ENCODE peak calls at places on chromosomes 6 and 20, in seven cellular contexts. One of them, this sample, is unnamed.

GRCh38 chr6:158865769-158866168 is 46.6 kb upstream of the EZR start:
- DNase-seq in tibial artery: no peak
- DNase-seq in right atrium auricular region: no peak
- DNase-seq in psoas muscle: no peak
- DNase-seq in HL-60: no peak
- DNase-seq in adrenal gland: no peak
- DNase-seq in CD8-positive, alpha-beta T cell: no peak
- DNase-seq in this sample: no peak

GRCh38 chr6:15628499-15629131 is 34.2 kb downstream of the DTNBP1 start:
- DNase-seq in adrenal gland: no peak
- DNase-seq in right atrium auricular region: no peak
- DNase-seq in tibial artery: no peak
- DNase-seq in HL-60: no peak
- DNase-seq in CD8-positive, alpha-beta T cell: no peak
- DNase-seq in psoas muscle: no peak
- DNase-seq in this sample: no peak

GRCh38 chr6:36336779-36337194 is at the start of gene BNIP5:
- DNase-seq in right atrium auricular region: no peak
- DNase-seq in HL-60: no peak
- DNase-seq in psoas muscle: no peak
- DNase-seq in CD8-positive, alpha-beta T cell: no peak
- DNase-seq in tibial artery: no peak
- DNase-seq in adrenal gland: no peak
- DNase-seq in this sample: peak

GRCh38 chr6:18121580-18122127 is 823 bp downstream of the NHLRC1 start:
- DNase-seq in HL-60: no peak
- DNase-seq in tibial artery: no peak
- DNase-seq in adrenal gland: no peak
- DNase-seq in psoas muscle: no peak
- DNase-seq in right atrium auricular region: no peak
- DNase-seq in CD8-positive, alpha-beta T cell: peak
- DNase-seq in this sample: no peak

GRCh38 chr6:142207265-142207877 is 60.3 kb downstream of the VTA1 start:
- DNase-seq in psoas muscle: no peak
- DNase-seq in tibial artery: peak
- DNase-seq in adrenal gland: peak
- DNase-seq in right atrium auricular region: no peak
- DNase-seq in CD8-positive, alpha-beta T cell: peak
- DNase-seq in HL-60: peak
- DNase-seq in this sample: peak

GRCh38 chr6:141531040-141531439 is 601.7 kb upstream of the GJE1 start:
- DNase-seq in right atrium auricular region: no peak
- DNase-seq in HL-60: no peak
- DNase-seq in CD8-positive, alpha-beta T cell: no peak
- DNase-seq in adrenal gland: no peak
- DNase-seq in psoas muscle: no peak
- DNase-seq in tibial artery: no peak
- DNase-seq in this sample: no peak

GRCh38 chr6:10389739-10390494 is 25.0 kb downstream of the TFAP2A start:
- DNase-seq in right atrium auricular region: no peak
- DNase-seq in HL-60: no peak
- DNase-seq in tibial artery: no peak
- DNase-seq in CD8-positive, alpha-beta T cell: no peak
- DNase-seq in psoas muscle: no peak
- DNase-seq in adrenal gland: no peak
- DNase-seq in this sample: no peak

GRCh38 chr20:33232486-33233072 is 3.2 kb upstream of the BPIFA1 start:
- DNase-seq in adrenal gland: no peak
- DNase-seq in CD8-positive, alpha-beta T cell: no peak
- DNase-seq in tibial artery: no peak
- DNase-seq in psoas muscle: no peak
- DNase-seq in right atrium auricular region: no peak
- DNase-seq in HL-60: no peak
- DNase-seq in this sample: no peak

GRCh38 chr6:157760589-157761330 is 62.3 kb upstream of the SNX9 start:
- DNase-seq in tibial artery: no peak
- DNase-seq in right atrium auricular region: peak
- DNase-seq in CD8-positive, alpha-beta T cell: no peak
- DNase-seq in psoas muscle: no peak
- DNase-seq in adrenal gland: no peak
- DNase-seq in HL-60: no peak
- DNase-seq in this sample: no peak

GRCh38 chr6:6004147-6004995 is 2.4 kb downstream of the NRN1 start:
- DNase-seq in HL-60: no peak
- DNase-seq in right atrium auricular region: no peak
- DNase-seq in tibial artery: no peak
- DNase-seq in adrenal gland: no peak
- DNase-seq in psoas muscle: no peak
- DNase-seq in CD8-positive, alpha-beta T cell: no peak
- DNase-seq in this sample: no peak

GRCh38 chr6:131062245-131063027 is 609 bp downstream of the EPB41L2 start:
- DNase-seq in HL-60: no peak
- DNase-seq in right atrium auricular region: no peak
- DNase-seq in psoas muscle: peak
- DNase-seq in adrenal gland: peak
- DNase-seq in CD8-positive, alpha-beta T cell: no peak
- DNase-seq in tibial artery: no peak
- DNase-seq in this sample: peak

GRCh38 chr20:47535088-47535487 is 33.4 kb downstream of the NCOA3 start:
- DNase-seq in right atrium auricular region: no peak
- DNase-seq in psoas muscle: no peak
- DNase-seq in adrenal gland: no peak
- DNase-seq in CD8-positive, alpha-beta T cell: no peak
- DNase-seq in tibial artery: no peak
- DNase-seq in HL-60: no peak
- DNase-seq in this sample: no peak

GRCh38 chr6:148548065-148548748 is 198.6 kb upstream of the UST start:
- DNase-seq in right atrium auricular region: no peak
- DNase-seq in psoas muscle: no peak
- DNase-seq in CD8-positive, alpha-beta T cell: no peak
- DNase-seq in adrenal gland: peak
- DNase-seq in tibial artery: no peak
- DNase-seq in HL-60: no peak
- DNase-seq in this sample: no peak

GRCh38 chr6:56713285-56713684 is 70.6 kb upstream of the DST start:
- DNase-seq in adrenal gland: peak
- DNase-seq in CD8-positive, alpha-beta T cell: no peak
- DNase-seq in right atrium auricular region: peak
- DNase-seq in psoas muscle: peak
- DNase-seq in HL-60: no peak
- DNase-seq in tibial artery: peak
- DNase-seq in this sample: no peak

GRCh38 chr6:162055365-162055764 is 672.2 kb downstream of the PRKN start:
- DNase-seq in HL-60: no peak
- DNase-seq in psoas muscle: no peak
- DNase-seq in right atrium auricular region: no peak
- DNase-seq in adrenal gland: no peak
- DNase-seq in CD8-positive, alpha-beta T cell: no peak
- DNase-seq in tibial artery: no peak
- DNase-seq in this sample: no peak

GRCh38 chr6:113496157-113496556 is 361.0 kb upstream of the MARCKS start:
- DNase-seq in adrenal gland: peak
- DNase-seq in CD8-positive, alpha-beta T cell: no peak
- DNase-seq in psoas muscle: no peak
- DNase-seq in right atrium auricular region: no peak
- DNase-seq in HL-60: no peak
- DNase-seq in tibial artery: no peak
- DNase-seq in this sample: no peak

GRCh38 chr6:134727068-134727467 is 222.8 kb downstream of the ALDH8A1 start:
- DNase-seq in HL-60: no peak
- DNase-seq in tibial artery: no peak
- DNase-seq in right atrium auricular region: no peak
- DNase-seq in psoas muscle: no peak
- DNase-seq in CD8-positive, alpha-beta T cell: no peak
- DNase-seq in adrenal gland: no peak
- DNase-seq in this sample: no peak

GRCh38 chr20:61287583-61287982 is 35.5 kb downstream of the CDH4 start:
- DNase-seq in CD8-positive, alpha-beta T cell: no peak
- DNase-seq in psoas muscle: no peak
- DNase-seq in adrenal gland: no peak
- DNase-seq in tibial artery: no peak
- DNase-seq in HL-60: no peak
- DNase-seq in right atrium auricular region: no peak
- DNase-seq in this sample: no peak

GRCh38 chr6:81138236-81138635 is 614.2 kb downstream of the TENT5A start:
- DNase-seq in CD8-positive, alpha-beta T cell: no peak
- DNase-seq in HL-60: no peak
- DNase-seq in psoas muscle: no peak
- DNase-seq in tibial artery: no peak
- DNase-seq in right atrium auricular region: no peak
- DNase-seq in adrenal gland: no peak
- DNase-seq in this sample: no peak

GRCh38 chr20:59800309-59800708 is 133.1 kb downstream of the SYCP2 start:
- DNase-seq in right atrium auricular region: no peak
- DNase-seq in adrenal gland: no peak
- DNase-seq in HL-60: no peak
- DNase-seq in CD8-positive, alpha-beta T cell: no peak
- DNase-seq in psoas muscle: no peak
- DNase-seq in tibial artery: no peak
- DNase-seq in this sample: no peak

GRCh38 chr6:150720774-150721233 is 121.1 kb downstream of the PLEKHG1 start:
- DNase-seq in right atrium auricular region: no peak
- DNase-seq in HL-60: no peak
- DNase-seq in adrenal gland: no peak
- DNase-seq in CD8-positive, alpha-beta T cell: no peak
- DNase-seq in psoas muscle: no peak
- DNase-seq in tibial artery: no peak
- DNase-seq in this sample: no peak

GRCh38 chr6:72861935-72862432 is 240.1 kb downstream of the KCNQ5 start:
- DNase-seq in adrenal gland: no peak
- DNase-seq in right atrium auricular region: no peak
- DNase-seq in HL-60: peak
- DNase-seq in psoas muscle: peak
- DNase-seq in CD8-positive, alpha-beta T cell: no peak
- DNase-seq in tibial artery: peak
- DNase-seq in this sample: no peak
- H3K4me3 ChIP-seq in adrenal gland: no peak
- H3K4me3 ChIP-seq in right atrium auricular region: no peak
- H3K4me3 ChIP-seq in HL-60: no peak
- H3K4me3 ChIP-seq in psoas muscle: no peak
- H3K4me3 ChIP-seq in CD8-positive, alpha-beta T cell: no peak
- H3K4me3 ChIP-seq in tibial artery: peak
- H3K4me3 ChIP-seq in this sample: no peak

DNA sequence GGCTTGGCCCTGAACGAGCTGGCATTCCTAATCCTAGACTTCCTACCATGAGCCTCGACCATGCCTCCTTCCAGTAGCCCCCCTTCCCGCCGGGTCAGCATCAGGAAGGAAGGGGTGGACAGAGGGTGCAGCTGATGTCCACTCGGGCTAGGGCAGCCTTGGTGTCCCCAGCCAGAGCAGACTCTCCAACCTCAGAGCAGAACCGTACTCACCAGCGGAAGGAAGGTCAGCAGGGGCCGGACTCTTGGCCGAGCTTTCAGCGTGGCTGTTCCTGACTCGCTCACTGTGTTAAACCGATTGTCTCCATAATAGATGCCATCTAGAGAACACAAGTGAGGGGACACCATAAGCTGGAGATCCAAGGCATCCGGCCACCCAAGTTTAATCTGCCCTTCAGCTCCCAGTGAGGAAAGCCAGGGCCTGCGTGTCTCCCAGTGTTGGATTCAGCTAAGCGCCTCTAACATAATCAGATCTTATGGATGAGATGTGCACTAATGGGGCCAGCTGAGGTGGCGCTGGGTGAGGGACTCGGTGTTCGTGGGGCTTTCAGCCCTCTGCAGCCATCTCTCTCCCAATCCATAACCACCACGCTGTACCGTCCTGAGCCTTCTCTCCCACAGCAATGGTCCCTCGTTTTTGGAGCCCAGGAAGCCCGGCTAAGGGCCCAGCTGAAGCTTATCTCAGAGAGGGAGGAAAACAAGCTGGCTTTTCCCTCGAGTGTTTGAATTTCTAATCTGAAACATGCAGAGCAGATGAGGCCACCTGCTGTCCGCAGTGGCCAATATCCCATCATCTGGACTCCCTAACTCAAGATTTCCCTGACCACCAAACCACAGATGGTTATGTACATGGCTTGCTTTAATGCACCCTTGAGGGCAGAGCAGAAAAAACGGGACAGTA is 13.7 kb downstream of the C6orf132 start:
- DNase-seq in psoas muscle: no peak
- DNase-seq in right atrium auricular region: no peak
- DNase-seq in HL-60: no peak
- DNase-seq in CD8-positive, alpha-beta T cell: no peak
- DNase-seq in adrenal gland: no peak
- DNase-seq in tibial artery: no peak
- DNase-seq in this sample: no peak
- TF ChIP-seq CTCF in psoas muscle: no peak
- TF ChIP-seq CTCF in right atrium auricular region: peak
- TF ChIP-seq CTCF in HL-60: no peak
- TF ChIP-seq CTCF in CD8-positive, alpha-beta T cell: no peak
- TF ChIP-seq CTCF in adrenal gland: no peak
- TF ChIP-seq CTCF in tibial artery: no peak
- TF ChIP-seq CTCF in this sample: no peak

DNA sequence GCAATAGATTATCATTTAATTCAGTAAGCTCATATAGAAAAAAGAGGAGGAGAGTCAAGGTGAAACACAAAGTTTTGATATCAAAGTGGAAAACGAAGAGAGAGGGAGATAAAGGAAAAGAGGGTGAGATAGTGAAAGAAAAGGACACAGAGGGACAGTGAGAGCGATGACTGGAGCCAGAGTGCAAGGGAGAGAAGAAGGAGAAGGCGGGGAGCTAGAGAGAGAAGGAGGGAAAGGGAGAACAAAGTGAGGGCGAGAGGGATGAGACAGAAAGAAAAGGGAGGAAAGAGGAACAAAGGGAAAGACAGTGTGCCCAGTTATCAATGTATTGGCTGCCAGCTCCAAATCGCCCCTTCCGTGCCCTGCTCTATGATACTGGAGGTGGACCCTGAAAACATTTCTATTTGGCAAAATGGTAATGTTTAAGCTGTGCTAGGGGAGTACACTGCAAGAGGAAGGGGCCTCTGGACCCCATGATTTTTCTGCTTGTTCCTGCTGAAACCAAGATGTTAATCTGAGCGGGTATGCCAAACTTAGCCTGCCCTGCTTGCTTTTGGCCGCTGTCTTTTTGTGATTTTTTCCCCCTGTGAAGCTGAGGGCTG is 27.8 kb downstream of the GPX5 start:
- DNase-seq in right atrium auricular region: no peak
- DNase-seq in tibial artery: no peak
- DNase-seq in HL-60: no peak
- DNase-seq in psoas muscle: no peak
- DNase-seq in adrenal gland: no peak
- DNase-seq in CD8-positive, alpha-beta T cell: no peak
- DNase-seq in this sample: no peak
- H3K4me3 ChIP-seq in right atrium auricular region: peak
- H3K4me3 ChIP-seq in tibial artery: no peak
- H3K4me3 ChIP-seq in HL-60: no peak
- H3K4me3 ChIP-seq in psoas muscle: no peak
- H3K4me3 ChIP-seq in adrenal gland: no peak
- H3K4me3 ChIP-seq in CD8-positive, alpha-beta T cell: no peak
- H3K4me3 ChIP-seq in this sample: no peak

DNA sequence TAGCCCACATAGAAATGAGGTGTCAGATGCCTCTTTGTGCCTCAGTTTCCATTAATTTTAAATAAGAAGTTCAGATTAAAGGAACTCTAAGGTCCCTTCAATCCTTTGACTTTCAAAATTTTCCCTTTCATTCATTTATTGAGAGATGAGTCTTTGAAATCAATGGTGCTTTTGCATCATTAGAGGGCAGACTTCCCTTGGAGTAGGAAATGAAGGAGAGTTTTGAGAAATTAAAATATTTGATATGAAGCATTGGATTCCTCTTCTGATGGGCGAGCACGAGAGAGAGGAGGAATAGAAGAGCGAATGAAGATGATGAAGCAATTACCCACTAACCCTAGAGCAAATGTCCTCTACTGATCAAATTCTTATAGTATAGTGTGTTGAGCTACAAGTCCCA is 105.7 kb downstream of the EDN1 start:
- DNase-seq in tibial artery: no peak
- DNase-seq in psoas muscle: no peak
- DNase-seq in right atrium auricular region: no peak
- DNase-seq in HL-60: no peak
- DNase-seq in CD8-positive, alpha-beta T cell: no peak
- DNase-seq in adrenal gland: no peak
- DNase-seq in this sample: no peak
- TF ChIP-seq CTCF in tibial artery: peak
- TF ChIP-seq CTCF in psoas muscle: no peak
- TF ChIP-seq CTCF in right atrium auricular region: peak
- TF ChIP-seq CTCF in HL-60: no peak
- TF ChIP-seq CTCF in CD8-positive, alpha-beta T cell: no peak
- TF ChIP-seq CTCF in adrenal gland: peak
- TF ChIP-seq CTCF in this sample: no peak